ENCODE peak calls at places on chromosomes 13 and 19, in ten cellular contexts. J, V, B, Y, A, R, U, Q, K and C are unnamed samples.

GRCh38 chr13:112350300-112350699 is 25.9 kb upstream of the SPACA7 start:
- DNase-seq in R (no peak), J (no peak), B (no peak), K (no peak), U (no peak), V (no peak), A (no peak), Y (no peak), Q (no peak), C (no peak)

GRCh38 chr19:47897857-47898256 is 11.7 kb upstream of the SULT2A1 start:
- DNase-seq in J (no peak), K (no peak), B (no peak), R (no peak), Q (no peak), V (no peak), U (no peak), Y (no peak), A (no peak), C (no peak)

GRCh38 chr13:111953546-111954178 is 113.3 kb upstream of the SOX1 start:
- DNase-seq in U (no peak), Q (no peak), V (no peak), J (no peak), A (no peak), K (peak), Y (no peak), B (no peak), R (no peak), C (no peak)

GRCh38 chr19:55117063-55117635 is 288 bp downstream of the PPP1R12C start:
- DNase-seq in K (peak), R (no peak), A (no peak), Q (no peak), B (peak), V (no peak), U (peak), Y (no peak), J (no peak), C (no peak)

GRCh38 chr19:6222884-6223283 is 56.9 kb downstream of the MLLT1 start:
- DNase-seq in V (peak), R (peak), U (no peak), J (no peak), K (no peak), Q (no peak), A (no peak), B (no peak), Y (no peak), C (no peak)

GRCh38 chr13:112968380-112968909 is 569 bp upstream of the MCF2L start:
- DNase-seq in U (no peak), R (no peak), J (no peak), A (peak), Q (no peak), B (no peak), Y (no peak), K (peak), V (no peak), C (peak)

GRCh38 chr19:11422163-11423068 is 3.3 kb upstream of the RGL3 start:
- DNase-seq in J (peak), K (peak), R (peak), U (peak), Y (peak), B (no peak), V (peak), A (peak), Q (no peak), C (peak)

GRCh38 chr13:97743946-97744345 is 209.5 kb upstream of the IPO5 start:
- DNase-seq in Y (peak), A (no peak), U (no peak), R (no peak), Q (no peak), J (no peak), V (peak), K (no peak), B (no peak), C (no peak)

GRCh38 chr19:10712041-10712440 is 5.8 kb upstream of the DNM2 start:
- DNase-seq in A (no peak), Q (no peak), K (peak), R (no peak), J (no peak), B (no peak), U (no peak), Y (no peak), V (no peak), C (no peak)

GRCh38 chr13:49791214-49791752 is 1.2 kb downstream of the KPNA3 start:
- DNase-seq in U (no peak), A (peak), R (peak), V (peak), J (peak), B (peak), Q (no peak), Y (peak), K (peak), C (peak)

GRCh38 chr19:3423183-3423829 is 56.9 kb downstream of the NFIC start:
- DNase-seq in Y (no peak), B (no peak), U (no peak), R (no peak), K (no peak), A (no peak), Q (no peak), V (no peak), J (no peak), C (no peak)

GRCh38 chr19:46489445-46490272 is 6.0 kb downstream of the PNMA8B start:
- DNase-seq in U (no peak), R (peak), K (peak), A (peak), V (peak), J (no peak), Y (peak), B (no peak), Q (no peak), C (no peak)

GRCh38 chr13:99572131-99572530 is 70.9 kb downstream of the TM9SF2 start:
- DNase-seq in V (peak), R (no peak), A (no peak), J (no peak), Y (no peak), B (no peak), U (no peak), Q (no peak), K (no peak), C (no peak)

GRCh38 chr19:41111296-41111695 is 2.9 kb upstream of the CYP2F1 start:
- DNase-seq in B (no peak), U (no peak), K (no peak), Q (no peak), R (no peak), J (no peak), Y (no peak), A (no peak), V (no peak), C (no peak)

GRCh38 chr13:85009447-85009846 is 789.8 kb downstream of the SLITRK6 start:
- DNase-seq in Y (no peak), Q (no peak), B (no peak), A (no peak), K (no peak), U (no peak), J (no peak), R (no peak), V (no peak), C (no peak)

GRCh38 chr13:30714629-30715028 is 20.7 kb upstream of the ALOX5AP start:
- DNase-seq in Q (no peak), A (no peak), R (no peak), J (no peak), Y (no peak), U (no peak), B (no peak), V (no peak), K (peak), C (no peak)

GRCh38 chr13:106104281-106104901 is 431.1 kb downstream of the EFNB2 start:
- DNase-seq in U (no peak), J (no peak), B (peak), V (peak), Y (peak), K (no peak), R (peak), Q (no peak), A (no peak), C (no peak)

GRCh38 chr13:114319441-114319871 is 5.2 kb downstream of the CHAMP1 start:
- DNase-seq in A (no peak), Q (no peak), K (no peak), U (no peak), V (peak), R (no peak), J (no peak), B (no peak), Y (peak), C (no peak)

GRCh38 chr13:84500016-84500415 is 617.7 kb upstream of the SLITRK1 start:
- DNase-seq in R (no peak), U (no peak), Q (no peak), K (no peak), J (no peak), A (no peak), Y (peak), V (no peak), B (no peak), C (no peak)

GRCh38 chr19:4267101-4267900 is 11.8 kb upstream of the SHD start:
- DNase-seq in R (peak), K (peak), Q (peak), B (peak), J (peak), A (peak), U (peak), V (peak), Y (peak), C (peak)

GRCh38 chr13:75736132-75736531 is 100.0 kb downstream of the LMO7 start:
- DNase-seq in J (no peak), Q (no peak), Y (no peak), U (no peak), R (no peak), K (no peak), A (no peak), B (no peak), V (no peak), C (no peak)

GRCh38 chr13:76715043-76715442 is 171.2 kb downstream of the KCTD12 start:
- DNase-seq in Y (no peak), U (no peak), V (no peak), Q (no peak), J (no peak), R (no peak), K (no peak), B (no peak), A (no peak), C (no peak)

GRCh38 chr13:106373304-106373988 is 162.0 kb downstream of the EFNB2 start:
- DNase-seq in U (no peak), J (no peak), R (no peak), Y (peak), A (no peak), K (no peak), Q (no peak), B (no peak), V (no peak), C (no peak)

GRCh38 chr19:11339254-11340098 is at the start of gene RAB3D:
- DNase-seq in R (peak), U (peak), J (peak), Y (peak), V (peak), A (peak), Q (peak), B (peak), K (peak), C (peak)

GRCh38 chr13:103282571-103283450 is 216.6 kb upstream of the SLC10A2 start:
- DNase-seq in R (peak), Q (no peak), K (peak), A (no peak), B (peak), J (no peak), U (no peak), V (peak), Y (peak), C (no peak)

GRCh38 chr13:110308377-110309158 is 1.5 kb downstream of the COL4A2 start:
- DNase-seq in J (peak), R (peak), U (no peak), B (peak), K (peak), A (no peak), Q (no peak), V (peak), Y (peak), C (no peak)

GRCh38 chr19:57746580-57747471 is at the start of gene ZNF776:
- DNase-seq in Q (peak), B (peak), U (peak), J (peak), R (peak), V (peak), A (peak), K (peak), Y (peak), C (peak)

GRCh38 chr13:95898256-95898655 is 154.9 kb downstream of the UGGT2 start:
- DNase-seq in V (peak), J (no peak), R (peak), B (no peak), K (no peak), Y (no peak), U (no peak), A (no peak), Q (no peak), C (no peak)

GRCh38 chr19:1221141-1221903 is 15.7 kb downstream of the STK11 start:
- DNase-seq in U (no peak), R (no peak), Q (no peak), V (peak), Y (peak), B (peak), K (peak), J (peak), A (no peak), C (no peak)

GRCh38 chr13:87975035-87975434 is 303.9 kb downstream of the SLITRK5 start:
- DNase-seq in K (no peak), Q (no peak), B (no peak), A (no peak), R (peak), U (no peak), Y (peak), J (no peak), V (no peak), C (no peak)

GRCh38 chr19:30360378-30361106 is 11.6 kb upstream of the ZNF536 start:
- DNase-seq in K (peak), R (no peak), Q (no peak), B (no peak), V (no peak), A (no peak), J (peak), Y (no peak), U (no peak), C (no peak)

GRCh38 chr13:113585828-113586355 is 1.3 kb downstream of the TFDP1 start:
- DNase-seq in K (peak), A (no peak), V (peak), B (no peak), R (no peak), Y (no peak), Q (no peak), U (no peak), J (no peak), C (no peak)

GRCh38 chr19:32671883-32672282 is 3.1 kb downstream of the ANKRD27 start:
- DNase-seq in V (no peak), K (no peak), R (no peak), J (no peak), A (no peak), U (no peak), B (no peak), Y (peak), Q (no peak), C (no peak)

GRCh38 chr19:29714953-29715694 is at the start of gene C19orf12:
- DNase-seq in B (peak), J (peak), A (no peak), K (peak), Y (peak), R (peak), U (peak), V (peak), Q (no peak), C (peak)

GRCh38 chr19:10881403-10882107 is 10.2 kb downstream of the CARM1 start:
- DNase-seq in V (no peak), R (no peak), K (peak), A (no peak), U (no peak), B (no peak), Q (no peak), J (no peak), Y (no peak), C (no peak)

GRCh38 chr19:15129856-15130580 is 22.8 kb downstream of the SYDE1 start:
- DNase-seq in Q (no peak), V (no peak), R (peak), A (no peak), J (no peak), K (no peak), B (no peak), U (no peak), Y (no peak), C (no peak)

GRCh38 chr19:29665826-29666633 is 769 bp downstream of the PLEKHF1 start:
- DNase-seq in K (peak), J (no peak), B (peak), Y (peak), A (peak), V (peak), Q (peak), U (no peak), R (peak), C (peak)

GRCh38 chr13:92590503-92590908 is 636.1 kb upstream of the GPC6 start:
- DNase-seq in J (no peak), V (no peak), K (no peak), Q (no peak), Y (peak), A (no peak), R (peak), U (no peak), B (no peak), C (no peak)

GRCh38 chr13:113838711-113839201 is 25.1 kb downstream of the GAS6 start:
- DNase-seq in A (no peak), Q (no peak), Y (no peak), V (no peak), U (no peak), K (no peak), R (no peak), B (peak), J (no peak), C (no peak)